ENCODE peak calls at places on chromosomes 12 and 14, in five cellular contexts. U, F, V, P and G are unnamed samples.

GRCh38 chr14:61334197-61334701 is 12.9 kb downstream of the PRKCH start:
- DNase-seq in U (no peak), F (no peak), V (no peak), P (no peak), G (no peak)

GRCh38 chr12:25789520-25789919 is 169.0 kb upstream of the RASSF8 start:
- DNase-seq in U (no peak), F (no peak), V (no peak), P (no peak), G (no peak)

GRCh38 chr12:84875241-84875640 is 37.4 kb downstream of the SLC6A15 start:
- DNase-seq in U (no peak), F (no peak), V (no peak), P (no peak), G (no peak)

GRCh38 chr12:124516850-124517249 is 50.6 kb downstream of the NCOR2 start:
- DNase-seq in U (no peak), F (no peak), V (no peak), P (no peak), G (no peak)

GRCh38 chr12:109900752-109901580 is 892 bp downstream of the TCHP start:
- DNase-seq in U (no peak), F (peak), V (no peak), P (no peak), G (no peak)

GRCh38 chr14:45785240-45785639 is 532.2 kb upstream of the MIS18BP1 start:
- DNase-seq in U (no peak), F (no peak), V (no peak), P (no peak), G (no peak)

GRCh38 chr12:29428630-29429029 is 47.7 kb upstream of the ERGIC2 start:
- DNase-seq in U (peak), F (no peak), V (no peak), P (no peak), G (peak)

GRCh38 chr14:78399316-78399889 is 229.2 kb downstream of the NRXN3 start:
- DNase-seq in U (no peak), F (no peak), V (no peak), P (no peak), G (no peak)

GRCh38 chr14:24986206-24986893 is 63.6 kb downstream of the STXBP6 start:
- DNase-seq in U (no peak), F (no peak), V (no peak), P (no peak), G (no peak)

GRCh38 chr14:78863143-78863542 is 693.0 kb downstream of the NRXN3 start:
- DNase-seq in U (no peak), F (peak), V (no peak), P (no peak), G (peak)

GRCh38 chr12:101407054-101407437 is 526 bp downstream of the ARL1 start:
- DNase-seq in U (no peak), F (no peak), V (no peak), P (no peak), G (no peak)

GRCh38 chr14:75548544-75548943 is 26.3 kb downstream of the BATF start:
- DNase-seq in U (no peak), F (no peak), V (no peak), P (no peak), G (no peak)

GRCh38 chr12:52530905-52531304 is 10.7 kb upstream of the KRT5 start:
- DNase-seq in U (no peak), F (no peak), V (no peak), P (no peak), G (no peak)

GRCh38 chr12:46724020-46724419 is 101.8 kb downstream of the SLC38A4 start:
- DNase-seq in U (no peak), F (no peak), V (no peak), P (no peak), G (no peak)

GRCh38 chr14:70934502-70935134 is 27.4 kb downstream of the PCNX1 start:
- DNase-seq in U (no peak), F (no peak), V (no peak), P (no peak), G (no peak)

GRCh38 chr14:103716091-103716801 is 636 bp downstream of the ZFYVE21 start:
- DNase-seq in U (no peak), F (no peak), V (no peak), P (no peak), G (no peak)

GRCh38 chr12:53122961-53123468 is 19.7 kb downstream of the SOAT2 start:
- DNase-seq in U (no peak), F (no peak), V (no peak), P (no peak), G (peak)

GRCh38 chr12:116157845-116158267 is 119.6 kb downstream of the MED13L start:
- DNase-seq in U (no peak), F (no peak), V (no peak), P (no peak), G (no peak)

GRCh38 chr14:54312166-54312801 is 84.5 kb upstream of the CDKN3 start:
- DNase-seq in U (no peak), F (peak), V (no peak), P (no peak), G (peak)

GRCh38 chr12:2856901-2857495 is at the start of gene TEX52:
- DNase-seq in U (no peak), F (no peak), V (no peak), P (no peak), G (no peak)

GRCh38 chr14:54087376-54087775 is 130.8 kb upstream of the BMP4 start:
- DNase-seq in U (no peak), F (no peak), V (no peak), P (no peak), G (no peak)

GRCh38 chr14:73723411-73723798 is 9.2 kb upstream of the PNMA1 start:
- DNase-seq in U (no peak), F (no peak), V (no peak), P (no peak), G (no peak)

GRCh38 chr12:62512901-62513300 is 46.3 kb downstream of the MON2 start:
- DNase-seq in U (no peak), F (peak), V (no peak), P (no peak), G (no peak)

GRCh38 chr14:49512147-49512551 is 74.0 kb downstream of the RPS29 start:
- DNase-seq in U (no peak), F (no peak), V (no peak), P (no peak), G (peak)

GRCh38 chr12:14572401-14572800 is 4.7 kb upstream of the PLBD1 start:
- DNase-seq in U (no peak), F (no peak), V (no peak), P (no peak), G (no peak)

GRCh38 chr12:113130457-113131135 is 5.0 kb downstream of the RASAL1 start:
- DNase-seq in U (no peak), F (no peak), V (no peak), P (no peak), G (no peak)

GRCh38 chr14:24920265-24921080 is 129.5 kb downstream of the STXBP6 start:
- DNase-seq in U (no peak), F (no peak), V (no peak), P (no peak), G (no peak)